ENCODE peak calls at places on chromosomes 6 and 20, in nine cellular contexts. X is activated T-cell treated with anti-CD3 and anti-CD28 coated beads for 24 hours; E is ELR; Y is ovary; L is amniotic stem cell; G is SW 1271; K is activated CD4-positive, CD25-positive, alpha-beta regulatory T cell treated with anti-CD3 and anti-CD28 coated beads, Interleukin-2, amount 50 U/mL, for 72 hours; Q is cardiac fibroblast; H is pancreas. W is an unnamed sample.

GRCh38 chr6:101956961-101957360 is 563.5 kb downstream of the GRIK2 start:
- DNase-seq in K (no peak), Y (no peak), L (no peak), Q (no peak), H (no peak), G (no peak), E (no peak), X (no peak), W (no peak)

GRCh38 chr20:37886851-37887297 is 16.1 kb upstream of the VSTM2L start:
- DNase-seq in Y (no peak), K (no peak), G (no peak), L (no peak), X (no peak), H (no peak), Q (no peak), E (no peak), W (no peak)

GRCh38 chr6:147117580-147117979 is 86.6 kb upstream of the STXBP5 start:
- DNase-seq in H (no peak), Y (no peak), Q (peak), K (no peak), L (no peak), X (no peak), G (no peak), E (peak), W (no peak)

GRCh38 chr6:110398778-110399177 is 16.6 kb downstream of the DDO start:
- DNase-seq in G (peak), K (no peak), Q (peak), L (peak), Y (no peak), E (peak), H (no peak), X (no peak), W (no peak)

GRCh38 chr6:31113861-31114539 is 600 bp upstream of the PSORS1C1 start:
- DNase-seq in H (no peak), Q (peak), E (no peak), L (no peak), K (no peak), Y (no peak), X (no peak), G (no peak), W (no peak)

GRCh38 chr20:57048027-57048869 is 218.2 kb downstream of the BMP7 start:
- DNase-seq in K (no peak), E (peak), Q (peak), H (no peak), Y (no peak), G (peak), L (no peak), X (no peak), W (peak)

GRCh38 chr20:57746832-57747404 is 37.1 kb upstream of the PMEPA1 start:
- DNase-seq in H (no peak), Q (no peak), Y (no peak), E (no peak), K (no peak), X (no peak), G (no peak), L (no peak), W (no peak)

GRCh38 chr6:106116125-106116524 is 30.0 kb downstream of the PRDM1 start:
- DNase-seq in G (no peak), H (no peak), L (no peak), X (no peak), E (no peak), Q (peak), K (no peak), Y (no peak), W (no peak)

GRCh38 chr20:36745234-36745926 is 510 bp downstream of the NDRG3 start:
- DNase-seq in Y (no peak), E (peak), G (no peak), L (no peak), K (no peak), Q (no peak), X (no peak), H (peak), W (no peak)

GRCh38 chr6:145028144-145028818 is 707.0 kb downstream of the EPM2A start:
- DNase-seq in K (no peak), G (peak), E (peak), X (no peak), Q (peak), Y (no peak), H (no peak), L (no peak), W (no peak)

GRCh38 chr6:108442770-108443520 is 117.8 kb upstream of the FOXO3 start:
- DNase-seq in K (no peak), G (no peak), Q (peak), Y (no peak), L (no peak), X (no peak), E (no peak), H (no peak), W (no peak)

GRCh38 chr6:30885999-30886896 is 1.9 kb downstream of the DDR1 start:
- DNase-seq in X (no peak), Y (peak), G (peak), H (no peak), Q (peak), K (peak), L (peak), E (peak), W (peak)

GRCh38 chr6:160418370-160418769 is 70.2 kb downstream of the SLC22A3 start:
- DNase-seq in G (no peak), X (no peak), Q (no peak), E (no peak), Y (no peak), K (no peak), L (no peak), H (no peak), W (no peak)

GRCh38 chr20:43914286-43914685 is 366 bp upstream of the TOX2 start:
- DNase-seq in K (no peak), Y (no peak), H (no peak), Q (no peak), G (peak), E (no peak), L (no peak), X (no peak), W (no peak)

GRCh38 chr20:50921055-50921454 is 10.2 kb downstream of the ADNP start:
- DNase-seq in Q (peak), Y (no peak), G (peak), K (no peak), L (no peak), H (no peak), E (peak), X (no peak), W (no peak)

GRCh38 chr20:38649275-38649891 is 47.8 kb downstream of the ARHGAP40 start:
- DNase-seq in Y (no peak), L (peak), G (peak), H (no peak), X (no peak), K (no peak), E (peak), Q (peak), W (peak)

GRCh38 chr6:33314515-33314942 is 651 bp upstream of the TAPBP start:
- DNase-seq in L (peak), E (peak), Y (peak), G (peak), Q (peak), H (no peak), X (peak), K (peak), W (peak)

GRCh38 chr6:117414770-117415169 is 11.0 kb downstream of the ROS1 start:
- DNase-seq in X (no peak), K (no peak), E (no peak), H (no peak), L (no peak), G (no peak), Y (no peak), Q (peak), W (no peak)

GRCh38 chr6:2171728-2172127 is 73.7 kb downstream of the GMDS start:
- DNase-seq in G (no peak), X (no peak), K (no peak), E (no peak), Y (no peak), H (no peak), L (no peak), Q (peak), W (no peak)

GRCh38 chr20:610130-611046 is at the start of gene TCF15:
- DNase-seq in Q (no peak), K (no peak), G (peak), Y (peak), X (peak), E (no peak), L (no peak), H (no peak), W (peak)

GRCh38 chr20:42864116-42864515 is 325.6 kb downstream of the PTPRT start:
- DNase-seq in E (no peak), H (no peak), K (no peak), X (no peak), G (no peak), Y (no peak), L (no peak), Q (no peak), W (no peak)

GRCh38 chr6:2688416-2689064 is 62.2 kb downstream of the MYLK4 start:
- DNase-seq in Y (no peak), Q (peak), X (no peak), G (peak), H (no peak), L (peak), K (no peak), E (peak), W (no peak)

GRCh38 chr6:85364354-85364753 is 85.5 kb upstream of the NT5E start:
- DNase-seq in Q (peak), E (peak), L (peak), Y (no peak), G (peak), H (no peak), K (no peak), X (no peak), W (no peak)

GRCh38 chr6:129525055-129525454 is 184.9 kb downstream of the ARHGAP18 start:
- DNase-seq in X (no peak), L (no peak), H (no peak), K (no peak), Y (no peak), G (no peak), E (peak), Q (no peak), W (no peak)

GRCh38 chr20:37365760-37366638 is 20.1 kb downstream of the SRC start:
- DNase-seq in E (no peak), X (no peak), G (no peak), K (no peak), Y (no peak), H (no peak), Q (no peak), L (no peak), W (no peak)

GRCh38 chr6:26158581-26159416 is 71.6 kb downstream of the HFE start:
- DNase-seq in L (peak), Y (peak), X (peak), K (peak), H (no peak), E (peak), Q (peak), G (peak), W (peak)

GRCh38 chr6:16286151-16286522 is 47.8 kb downstream of the GMPR start:
- DNase-seq in H (no peak), L (no peak), G (no peak), E (peak), K (peak), X (peak), Q (peak), Y (no peak), W (peak)

GRCh38 chr6:16129623-16130243 is 847 bp downstream of the MYLIP start:
- DNase-seq in Y (no peak), G (no peak), H (peak), K (peak), X (peak), L (no peak), E (peak), Q (no peak), W (no peak)

GRCh38 chr6:33638581-33638980 is 17.5 kb downstream of the ITPR3 start:
- DNase-seq in Q (no peak), H (no peak), K (no peak), E (no peak), L (no peak), X (no peak), G (no peak), Y (no peak), W (no peak)

GRCh38 chr20:4135385-4136077 is 120.2 kb upstream of the RNF24 start:
- DNase-seq in L (peak), G (peak), K (no peak), E (peak), X (no peak), Q (peak), Y (no peak), H (no peak), W (no peak)

GRCh38 chr20:31602779-31603441 is 2.2 kb upstream of the ID1 start:
- DNase-seq in Y (no peak), H (no peak), K (peak), E (peak), X (peak), Q (peak), L (no peak), G (peak), W (peak)

GRCh38 chr6:7939186-7939863 is 28.7 kb upstream of the TXNDC5 start:
- DNase-seq in X (no peak), Q (peak), H (no peak), L (no peak), K (no peak), Y (no peak), E (no peak), G (no peak), W (no peak)

GRCh38 chr20:63042448-63043071 is 35.8 kb upstream of the BHLHE23 start:
- DNase-seq in Y (no peak), K (no peak), L (no peak), G (no peak), E (no peak), X (no peak), Q (no peak), H (no peak), W (no peak)

GRCh38 chr6:142666599-142667185 is 278.3 kb downstream of the HIVEP2 start:
- DNase-seq in G (no peak), E (no peak), X (no peak), L (no peak), H (no peak), Q (no peak), Y (no peak), K (no peak), W (no peak)

GRCh38 chr6:148495029-148495428 is 152.4 kb downstream of the SASH1 start:
- DNase-seq in Q (no peak), G (no peak), L (no peak), X (no peak), H (no peak), K (no peak), E (no peak), Y (no peak), W (no peak)